ENCODE peak calls at places on chromosome 9, in four cellular contexts. E is neuronal stem cell, X is heart right ventricle, D is pancreas. N is an unnamed sample.

GRCh38 chr9:121336705-121337104 is 33.3 kb downstream of the STOM start:
- DNase-seq in D (no peak), E (no peak), X (no peak), N (no peak)

GRCh38 chr9:136473354-136473721 is 9.5 kb downstream of the SEC16A start:
- DNase-seq in D (no peak), E (no peak), X (no peak), N (no peak)

GRCh38 chr9:126661521-126662251 is 48.0 kb downstream of the LMX1B start:
- DNase-seq in E (no peak), D (peak), X (no peak), N (no peak)

GRCh38 chr9:112112519-112112918 is 62.6 kb downstream of the SUSD1 start:
- DNase-seq in D (no peak), E (no peak), X (no peak), N (no peak)

GRCh38 chr9:22237497-22238363 is 208.9 kb upstream of the DMRTA1 start:
- DNase-seq in D (no peak), X (no peak), E (no peak), N (no peak)

GRCh38 chr9:90060256-90060655 is 455.4 kb downstream of the GADD45G start:
- DNase-seq in E (no peak), D (no peak), X (no peak), N (no peak)

GRCh38 chr9:137387034-137387890 is 35.7 kb downstream of the EXD3 start:
- DNase-seq in E (no peak), X (no peak), D (no peak), N (no peak)

GRCh38 chr9:1051286-1052118 is 1.3 kb downstream of the DMRT2 start:
- DNase-seq in D (peak), X (no peak), E (no peak), N (peak)

GRCh38 chr9:18504707-18505106 is 30.8 kb downstream of the ADAMTSL1 start:
- DNase-seq in E (peak), X (no peak), D (no peak), N (no peak)

GRCh38 chr9:87271696-87272477 is 225.8 kb upstream of the DAPK1 start:
- DNase-seq in D (no peak), X (no peak), E (no peak), N (no peak)

GRCh38 chr9:71562140-71562539 is 206.2 kb downstream of the CEMIP2 start:
- DNase-seq in E (no peak), X (no peak), D (no peak), N (no peak)

GRCh38 chr9:126853667-126854066 is 6.8 kb upstream of the ZBTB34 start:
- DNase-seq in D (no peak), X (no peak), E (no peak), N (no peak)

GRCh38 chr9:133762488-133763271 is 24.5 kb upstream of the SARDH start:
- DNase-seq in E (no peak), X (peak), D (no peak), N (no peak)

GRCh38 chr9:103068666-103069207 is 73.6 kb downstream of the CYLC2 start:
- DNase-seq in E (no peak), X (no peak), D (no peak), N (no peak)

GRCh38 chr9:99076483-99077171 is 28.3 kb upstream of the TGFBR1 start:
- DNase-seq in E (no peak), X (no peak), D (no peak), N (peak)

GRCh38 chr9:127129718-127130085 is 7.3 kb upstream of the ANGPTL2 start:
- DNase-seq in X (no peak), D (no peak), E (no peak), N (no peak)

GRCh38 chr9:18822850-18823249 is 210.2 kb downstream of the SAXO1 start:
- DNase-seq in D (no peak), X (no peak), E (no peak), N (no peak)

GRCh38 chr9:114387678-114388431 is at the start of gene AKNA:
- DNase-seq in E (peak), X (peak), D (no peak), N (peak)

GRCh38 chr9:134965421-134965820 is 47.7 kb upstream of the FCN1 start:
- DNase-seq in E (no peak), D (no peak), X (no peak), N (no peak)

GRCh38 chr9:4073371-4073770 is 226.5 kb downstream of the GLIS3 start:
- DNase-seq in D (no peak), X (no peak), E (no peak), N (no peak)

GRCh38 chr9:111949919-111950318 is 53.3 kb downstream of the UGCG start:
- DNase-seq in X (no peak), D (no peak), E (no peak), N (no peak)

GRCh38 chr9:137685886-137686420 is 67.1 kb downstream of the EHMT1 start:
- DNase-seq in D (no peak), E (no peak), X (no peak), N (no peak)

GRCh38 chr9:91408475-91408874 is 15.2 kb downstream of the NFIL3 start:
- DNase-seq in D (no peak), X (no peak), E (no peak), N (no peak)

GRCh38 chr9:134566936-134567335 is 74.7 kb upstream of the COL5A1 start:
- DNase-seq in D (no peak), X (no peak), E (no peak), N (no peak)

GRCh38 chr9:76818271-76818670 is 54.0 kb downstream of the PCA3 start:
- DNase-seq in D (peak), X (peak), E (no peak), N (peak)
- H3K27ac ChIP-seq in D (peak), X (peak), E (no peak), N (peak)

DNA sequence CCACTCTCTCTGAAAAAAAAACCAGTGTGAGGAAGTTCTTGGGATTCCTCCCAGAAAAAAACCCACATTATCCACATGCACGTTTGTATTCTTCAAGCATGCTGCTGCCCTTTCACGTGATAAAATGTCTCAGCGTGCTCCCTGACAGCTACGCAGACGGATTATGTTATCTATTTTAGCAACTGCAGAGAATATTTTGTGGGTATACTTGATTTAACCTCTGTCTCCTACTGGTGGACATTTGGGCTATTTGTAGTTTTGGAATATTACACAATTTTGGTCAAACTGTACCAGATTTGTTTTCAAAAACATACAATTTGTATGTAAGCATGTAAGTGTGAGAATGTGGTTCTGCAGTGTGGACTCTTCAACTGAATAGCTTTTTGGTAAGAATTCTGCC is 10.7 kb downstream of the PRRC2B start:
- DNase-seq in E (no peak), D (no peak), X (no peak), N (no peak)
- H3K27ac ChIP-seq in E (peak), D (peak), X (peak), N (peak)

DNA sequence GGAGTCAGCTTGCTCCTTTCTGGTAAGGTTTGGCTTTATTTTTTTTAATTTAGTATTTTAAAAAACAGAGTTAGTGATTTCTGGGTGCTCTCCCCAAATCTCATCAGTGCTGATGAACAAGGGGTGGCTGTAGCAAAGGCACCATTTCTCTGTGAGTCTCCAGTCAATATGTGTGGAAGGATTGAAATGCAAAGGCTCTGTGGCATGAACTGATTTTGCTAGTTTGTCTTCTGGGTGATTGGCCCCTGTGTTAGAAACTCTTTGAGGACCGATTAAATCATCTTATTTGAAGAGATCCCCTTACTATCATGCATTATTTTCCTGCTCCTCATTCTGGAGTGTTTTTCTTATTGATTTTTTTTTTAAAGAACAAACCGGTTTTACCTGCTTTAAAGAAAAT is 596 bp downstream of the TEK start:
- DNase-seq in X (no peak), D (no peak), E (no peak), N (no peak)
- H3K27ac ChIP-seq in X (peak), D (no peak), E (peak), N (no peak)

GRCh38 chr9:123493627-123494026 is 137.6 kb downstream of the CRB2 start:
- DNase-seq in X (no peak), E (no peak), D (no peak), N (no peak)
- H3K27ac ChIP-seq in X (no peak), E (no peak), D (no peak), N (no peak)

DNA sequence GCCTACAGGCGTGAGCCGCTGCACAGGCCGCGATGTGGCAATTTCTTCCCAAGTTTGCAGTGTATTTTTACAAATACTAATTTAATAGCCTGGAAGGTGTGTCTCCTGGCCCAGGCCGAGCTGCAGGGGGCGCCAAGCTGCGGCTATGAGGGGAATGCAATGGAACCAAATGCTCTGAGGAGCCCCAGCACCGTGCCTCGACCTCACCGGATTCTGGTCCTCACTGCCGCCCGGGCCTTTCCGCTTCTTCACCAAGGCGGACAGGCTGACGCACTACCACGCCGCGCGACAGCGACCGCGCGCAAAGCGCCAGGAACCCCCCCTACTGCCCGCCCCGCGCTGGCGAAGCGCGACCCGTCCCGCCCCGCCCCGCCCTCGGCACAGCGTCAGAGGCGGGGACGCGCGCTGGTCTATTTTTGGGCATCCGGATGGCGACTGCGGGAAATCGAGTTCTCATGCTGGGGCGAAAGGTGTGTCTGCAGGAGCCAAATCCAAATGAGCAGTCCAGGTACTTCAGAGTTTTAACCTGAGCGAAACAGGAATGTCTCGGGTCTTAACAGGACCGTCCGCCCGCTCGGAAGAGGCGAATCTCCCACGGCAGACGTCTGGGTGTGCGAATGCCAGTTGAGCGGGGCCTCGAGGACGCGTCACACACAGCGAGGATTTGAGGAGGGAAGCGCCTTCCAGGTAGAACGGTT is 31.7 kb upstream of the PRXL2C start:
- DNase-seq in D (peak), X (peak), E (peak), N (peak)
- H3K27ac ChIP-seq in D (peak), X (peak), E (peak), N (peak)

GRCh38 chr9:27126682-27127081 is 17.7 kb downstream of the TEK start:
- DNase-seq in D (no peak), X (no peak), E (no peak), N (no peak)
- H3K27ac ChIP-seq in D (no peak), X (no peak), E (no peak), N (no peak)

DNA sequence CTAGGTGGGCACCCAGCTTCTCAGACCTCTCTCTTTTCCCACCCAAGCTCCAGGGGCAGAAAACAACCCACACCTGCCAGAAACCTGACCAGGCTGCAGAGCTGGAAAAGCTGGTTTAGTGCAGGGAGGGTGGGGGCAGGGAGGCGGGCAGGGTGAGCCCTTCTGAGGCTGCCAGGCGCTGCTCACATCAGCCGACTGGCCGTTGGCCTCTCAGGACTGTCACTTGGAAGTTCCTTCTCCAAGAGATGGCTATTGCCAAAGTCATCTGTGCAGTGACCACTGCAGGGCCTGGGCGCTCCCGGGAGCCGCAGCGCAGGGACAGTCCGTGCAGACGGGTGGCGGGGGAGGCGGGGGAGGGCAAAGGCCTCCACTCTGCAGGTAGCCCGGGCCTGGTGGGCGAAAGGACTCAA is 204.9 kb upstream of the IER5L start:
- DNase-seq in E (no peak), X (peak), D (peak), N (peak)
- H3K27ac ChIP-seq in E (no peak), X (peak), D (peak), N (peak)

GRCh38 chr9:97647996-97648395 is 14.4 kb downstream of the NCBP1 start:
- DNase-seq in D (no peak), E (no peak), X (no peak), N (no peak)

GRCh38 chr9:97645720-97646119 is 12.1 kb downstream of the NCBP1 start:
- DNase-seq in X (no peak), E (no peak), D (no peak), N (no peak)

DNA sequence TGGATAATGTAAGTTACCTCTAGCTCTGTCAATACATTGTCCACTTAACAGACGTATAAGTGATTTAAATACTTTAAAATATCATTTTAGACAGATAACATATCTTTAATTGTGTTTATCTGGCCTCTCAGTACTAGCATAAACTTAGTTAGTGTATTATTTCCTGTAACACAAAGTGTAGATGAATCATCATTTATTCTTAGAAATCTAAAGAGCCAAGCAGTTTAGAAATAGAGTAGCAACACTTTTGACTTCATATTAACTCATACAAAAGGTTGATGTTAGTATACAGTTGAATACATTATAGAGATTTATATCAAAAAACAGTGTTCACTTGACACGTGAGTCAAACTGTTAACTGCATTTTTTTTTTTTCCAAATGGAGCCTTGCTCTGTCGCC is 18.0 kb downstream of the NCBP1 start:
- DNase-seq in D (no peak), E (no peak), X (no peak), N (no peak)
- H3K27ac ChIP-seq in D (no peak), E (no peak), X (peak), N (no peak)